ENCODE peak calls at places on chromosomes 3 and 15, in four cellular contexts. Z is K562, F is HepG2, E is GM23338. O is an unnamed sample. For H3K27me3, the result is how much of the 10 kb centered on the place peaks cover.

GRCh38 chr3:72887378-72887722 is 496 bp upstream of the GXYLT2 start:
- DNase-seq in Z (no peak), F (no peak), E (no peak), O (no peak)

GRCh38 chr3:113157408-113157980 is 53.9 kb upstream of the BOC start:
- DNase-seq in Z (no peak), F (no peak), E (no peak), O (no peak)

GRCh38 chr3:138329127-138329983 is at the start of gene NME9:
- DNase-seq in Z (peak), F (peak), E (peak), O (no peak)

GRCh38 chr3:190877925-190878324 is 15.4 kb upstream of the GMNC start:
- DNase-seq in Z (peak), F (no peak), E (peak), O (no peak)

GRCh38 chr3:12229144-12229871 is 59.6 kb upstream of the PPARG start:
- DNase-seq in Z (no peak), F (no peak), E (no peak), O (no peak)

GRCh38 chr3:13025778-13026518 is 47.3 kb downstream of the IQSEC1 start:
- DNase-seq in Z (no peak), F (no peak), E (no peak), O (no peak)

GRCh38 chr3:138442433-138442832 is 8.0 kb downstream of the ESYT3 start:
- DNase-seq in Z (peak), F (peak), E (no peak), O (no peak)

GRCh38 chr15:35479423-35479822 is 66.5 kb downstream of the DPH6 start:
- DNase-seq in Z (no peak), F (no peak), E (peak), O (no peak)

GRCh38 chr3:71905426-71905825 is 120.5 kb upstream of the PROK2 start:
- DNase-seq in Z (no peak), F (no peak), E (no peak), O (peak)

GRCh38 chr3:67655364-67656121 is 1.1 kb upstream of the SUCLG2 start:
- DNase-seq in Z (no peak), F (peak), E (no peak), O (peak)

GRCh38 chr3:51982838-51983577 is at the start of gene ACY1:
- DNase-seq in Z (peak), F (peak), E (peak), O (peak)

GRCh38 chr15:76346666-76347506 is 10.3 kb downstream of the ISL2 start:
- DNase-seq in Z (no peak), F (no peak), E (peak), O (no peak)

GRCh38 chr3:188080091-188080490 is 73.9 kb upstream of the LPP start:
- DNase-seq in Z (no peak), F (no peak), E (no peak), O (no peak)

GRCh38 chr3:27728195-27729087 is 6.3 kb upstream of the EOMES start:
- DNase-seq in Z (peak), F (peak), E (peak), O (no peak)

GRCh38 chr3:108931025-108931424 is 22.7 kb downstream of the GUCA1C start:
- DNase-seq in Z (no peak), F (no peak), E (no peak), O (no peak)

GRCh38 chr3:116102037-116102436 is 343.2 kb downstream of the LSAMP start:
- DNase-seq in Z (no peak), F (no peak), E (no peak), O (no peak)

GRCh38 chr15:100880139-100880896 is 687 bp downstream of the ALDH1A3 start:
- DNase-seq in Z (no peak), F (no peak), E (peak), O (no peak)

GRCh38 chr15:72365844-72366243 is 10.0 kb downstream of the HEXA start:
- DNase-seq in Z (no peak), F (no peak), E (no peak), O (peak)

GRCh38 chr3:57228734-57229505 is 1.4 kb downstream of the APPL1 start:
- DNase-seq in Z (no peak), F (no peak), E (no peak), O (no peak)

GRCh38 chr3:72338082-72338941 is 509.9 kb downstream of the SHQ1 start:
- DNase-seq in Z (no peak), F (no peak), E (no peak), O (no peak)

GRCh38 chr3:126512026-126512425 is 5.5 kb downstream of the UROC1 start:
- DNase-seq in Z (no peak), F (no peak), E (no peak), O (no peak)

GRCh38 chr3:8730641-8731040 is 3.0 kb upstream of the CAV3 start:
- DNase-seq in Z (no peak), F (no peak), E (no peak), O (no peak)

GRCh38 chr15:27066446-27066845 is 95.5 kb downstream of the GABRG3 start:
- DNase-seq in Z (no peak), F (no peak), E (no peak), O (no peak)

GRCh38 chr3:116005404-116005803 is 382.1 kb downstream of the GAP43 start:
- DNase-seq in Z (no peak), F (no peak), E (no peak), O (no peak)

GRCh38 chr3:142947799-142948575 is 15.5 kb downstream of the PAQR9 start:
- DNase-seq in Z (no peak), F (no peak), E (peak), O (no peak)

GRCh38 chr15:80779658-80780415 is 667 bp downstream of the CEMIP start:
- DNase-seq in Z (no peak), F (peak), E (peak), O (no peak)

GRCh38 chr3:72195895-72196294 is 410.9 kb upstream of the PROK2 start:
- DNase-seq in Z (no peak), F (no peak), E (no peak), O (no peak)

GRCh38 chr15:65888998-65889397 is 19.7 kb downstream of the RAB11A start:
- DNase-seq in Z (no peak), F (no peak), E (no peak), O (no peak)

GRCh38 chr15:80932989-80933388 is 56.6 kb downstream of the MESD start:
- DNase-seq in Z (no peak), F (no peak), E (no peak), O (no peak)

GRCh38 chr3:98242155-98242554 is 21.9 kb upstream of the OR5H6 start:
- DNase-seq in Z (no peak), F (no peak), E (peak), O (no peak)

GRCh38 chr15:65092046-65092770 is 15.7 kb downstream of the KBTBD13 start:
- DNase-seq in Z (no peak), F (no peak), E (no peak), O (no peak)

GRCh38 chr15:100934735-100935134 is 15.6 kb downstream of the LRRK1 start:
- DNase-seq in Z (no peak), F (no peak), E (peak), O (no peak)

GRCh38 chr15:98541519-98541918 is 106.8 kb upstream of the IGF1R start:
- DNase-seq in Z (no peak), F (no peak), E (no peak), O (no peak)

DNA sequence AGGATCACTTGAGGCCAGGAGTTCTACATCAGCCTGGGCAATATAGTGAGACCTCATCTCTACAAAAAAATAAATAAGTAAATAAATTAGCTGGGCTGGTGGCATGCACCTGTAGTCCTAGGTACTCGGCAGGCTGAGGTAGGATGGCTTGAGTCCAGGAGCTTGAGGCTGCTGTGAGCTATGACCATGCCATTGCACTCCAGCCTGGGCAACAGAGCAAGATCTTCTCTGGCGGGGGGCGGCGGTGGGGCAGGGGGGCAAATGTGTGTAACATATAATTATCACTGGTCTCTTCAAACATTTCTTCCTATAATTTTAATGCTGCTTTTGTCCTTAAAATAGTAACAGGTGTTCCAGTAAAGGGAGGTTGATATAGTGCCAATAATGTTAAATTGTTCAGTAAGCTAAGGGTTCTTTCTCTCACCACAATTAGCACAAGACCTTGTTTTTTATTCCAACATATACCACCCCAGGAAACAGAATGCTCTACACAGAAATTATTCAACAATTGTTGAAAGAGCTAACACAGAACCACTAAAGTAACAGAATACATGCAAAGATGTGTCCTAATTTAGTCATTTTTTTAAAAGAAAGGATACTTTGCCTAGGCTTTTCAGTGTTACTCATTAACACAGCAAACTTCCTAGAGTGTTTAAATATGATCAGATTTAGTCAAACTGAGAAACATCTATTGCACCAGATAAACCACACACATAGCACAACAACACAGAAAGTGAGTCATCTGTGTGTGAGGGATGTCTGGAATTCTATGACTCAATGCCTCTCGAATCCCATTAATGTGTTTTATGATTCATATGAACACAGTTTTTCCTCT is 29.1 kb downstream of the ANKRD28 start:
- DNase-seq in Z (no peak), F (peak), E (no peak), O (peak)
- TF ChIP-seq JUNB in Z (no peak), F (no peak), E (no peak), O (peak)

GRCh38 chr3:14845180-14845579 is 26.4 kb downstream of the FGD5 start:
- DNase-seq in Z (no peak), F (no peak), E (no peak), O (no peak)

GRCh38 chr3:14845826-14846225 is 27.1 kb downstream of the FGD5 start:
- DNase-seq in Z (no peak), F (no peak), E (no peak), O (no peak)

GRCh38 chr3:14844386-14845170 is 25.8 kb downstream of the FGD5 start:
- DNase-seq in Z (no peak), F (no peak), E (no peak), O (no peak)

GRCh38 chr3:14847613-14848541 is 29.1 kb downstream of the FGD5 start:
- DNase-seq in Z (peak), F (no peak), E (peak), O (no peak)

DNA sequence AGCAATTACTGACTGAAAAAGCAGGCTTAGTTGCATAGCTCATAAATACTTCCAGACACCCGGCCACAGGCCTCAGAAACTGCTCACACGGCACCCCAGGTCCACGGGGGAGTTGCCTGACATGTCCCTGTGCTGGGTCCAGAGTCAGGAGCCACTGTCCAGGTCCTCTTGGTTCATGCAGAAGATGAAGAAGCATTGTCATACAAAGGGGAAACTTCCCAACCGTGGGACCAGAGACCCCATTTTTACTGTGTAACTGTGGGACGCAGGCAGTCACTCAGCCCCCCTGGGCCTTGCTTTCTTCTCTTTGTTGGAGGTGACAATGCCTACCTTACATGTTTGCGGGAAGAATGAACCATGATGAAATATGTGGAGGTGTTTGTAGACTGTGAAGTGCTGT is 27.7 kb downstream of the FGD5 start:
- DNase-seq in Z (no peak), F (no peak), E (no peak), O (no peak)
- H3K27me3 ChIP-seq in Z (under half), F (under half), E (under half), O (under half)

DNA sequence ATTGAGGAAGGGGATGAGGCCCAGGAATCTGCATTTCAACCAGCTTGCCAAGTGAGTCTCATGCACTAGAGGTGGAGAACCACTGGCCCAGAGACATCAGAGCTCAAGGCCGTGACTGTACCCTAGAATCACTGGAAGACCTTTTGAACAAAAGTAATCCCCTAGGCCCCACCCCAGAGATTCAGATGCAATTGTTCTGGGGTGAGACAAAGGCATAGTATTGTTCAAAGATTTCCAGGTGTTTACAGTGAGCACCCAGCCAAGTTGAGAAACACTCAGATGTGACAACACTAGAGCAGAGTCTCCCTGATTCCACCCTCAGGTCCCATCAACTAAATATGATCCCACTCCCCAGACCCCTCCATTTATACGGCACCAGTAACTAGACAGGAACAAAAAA is 290.3 kb upstream of the TLE3 start:
- DNase-seq in Z (no peak), F (no peak), E (no peak), O (no peak)
- TF ChIP-seq JUNB in Z (no peak), F (no peak), E (no peak), O (no peak)

GRCh38 chr15:90024406-90024805 is 23.3 kb downstream of the ZNF710 start:
- DNase-seq in Z (no peak), F (no peak), E (no peak), O (no peak)

GRCh38 chr15:90028376-90028775 is 27.3 kb downstream of the ZNF710 start:
- DNase-seq in Z (no peak), F (no peak), E (no peak), O (no peak)

GRCh38 chr15:90022905-90023700 is 22.0 kb downstream of the ZNF710 start:
- DNase-seq in Z (no peak), F (no peak), E (no peak), O (no peak)

GRCh38 chr15:90022345-90022744 is 21.2 kb downstream of the ZNF710 start:
- DNase-seq in Z (no peak), F (no peak), E (no peak), O (no peak)

GRCh38 chr15:90025461-90026033 is 24.4 kb downstream of the ZNF710 start:
- DNase-seq in Z (no peak), F (no peak), E (no peak), O (no peak)
- H3K27me3 ChIP-seq in Z (under half), F (under half), E (under half), O (under half)

GRCh38 chr3:172138792-172139507 is 99.6 kb downstream of the FNDC3B start:
- DNase-seq in Z (peak), F (peak), E (no peak), O (peak)
- TF ChIP-seq JUNB in Z (no peak), F (peak), E (no peak), O (peak)

GRCh38 chr3:156291269-156292123 is 171.1 kb downstream of the KCNAB1 start:
- DNase-seq in Z (no peak), F (no peak), E (peak), O (no peak)
- H3K27me3 ChIP-seq in Z (under half), F (under half), E (half or more), O (under half)

GRCh38 chr3:100896994-100897393 is 96.2 kb downstream of the ABI3BP start:
- DNase-seq in Z (no peak), F (no peak), E (no peak), O (no peak)

GRCh38 chr3:100893590-100893989 is 99.6 kb downstream of the ABI3BP start:
- DNase-seq in Z (no peak), F (peak), E (peak), O (no peak)

GRCh38 chr3:100893108-100893507 is 100.1 kb downstream of the ABI3BP start:
- DNase-seq in Z (no peak), F (no peak), E (no peak), O (no peak)

GRCh38 chr3:100891827-100892226 is 101.4 kb downstream of the ABI3BP start:
- DNase-seq in Z (no peak), F (no peak), E (no peak), O (no peak)

GRCh38 chr3:100891033-100891432 is 102.2 kb downstream of the ABI3BP start:
- DNase-seq in Z (no peak), F (no peak), E (peak), O (no peak)
- TF ChIP-seq JUNB in Z (no peak), F (no peak), E (no peak), O (no peak)

DNA sequence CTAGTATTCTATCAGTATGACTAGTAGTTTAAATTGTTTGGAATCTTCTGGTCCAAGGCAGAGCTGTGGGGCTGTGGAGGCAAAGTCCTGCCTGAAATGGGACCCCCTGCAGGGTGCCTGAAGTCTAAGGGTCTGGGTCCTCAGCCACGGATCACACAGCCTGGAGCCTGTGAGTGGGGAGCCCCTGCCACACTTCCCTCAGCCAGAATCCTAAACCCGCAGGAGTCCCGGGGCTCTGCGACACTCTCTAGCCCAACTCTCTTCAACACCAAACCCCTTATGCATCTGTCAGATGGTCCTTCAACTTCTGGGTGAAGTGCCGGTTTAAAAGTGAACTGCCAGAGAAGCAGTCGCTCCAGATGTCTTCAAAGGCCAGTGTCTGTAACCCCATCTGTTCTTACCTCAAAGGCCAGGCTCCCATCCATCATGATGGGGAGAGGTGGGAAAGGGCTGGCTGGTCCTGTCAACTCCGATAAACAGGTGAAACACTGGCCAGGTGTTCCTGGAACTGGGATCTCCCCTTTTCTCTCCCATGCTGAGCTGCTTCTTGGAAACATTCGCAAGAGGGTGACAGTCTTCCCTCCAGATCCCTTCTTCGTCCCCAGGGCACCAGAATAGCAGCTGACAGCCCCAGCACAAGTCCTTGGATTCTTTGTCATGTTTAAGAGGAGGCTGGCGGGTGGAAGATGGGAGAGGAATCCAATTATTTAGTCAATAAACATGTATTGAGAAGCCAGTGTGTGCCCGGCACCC is 45.6 kb downstream of the CPN2 start:
- DNase-seq in Z (no peak), F (no peak), E (peak), O (no peak)
- H3K27me3 ChIP-seq in Z (under half), F (half or more), E (under half), O (under half)

GRCh38 chr3:134667956-134668355 is 17.1 kb upstream of the KY start:
- DNase-seq in Z (no peak), F (no peak), E (no peak), O (no peak)

GRCh38 chr3:134666052-134666451 is 15.2 kb upstream of the KY start:
- DNase-seq in Z (no peak), F (no peak), E (no peak), O (no peak)

GRCh38 chr3:134666466-134666865 is 15.6 kb upstream of the KY start:
- DNase-seq in Z (no peak), F (no peak), E (no peak), O (no peak)

GRCh38 chr3:134666885-134667284 is 16.1 kb upstream of the KY start:
- DNase-seq in Z (no peak), F (no peak), E (no peak), O (no peak)

GRCh38 chr3:134667461-134667860 is 16.6 kb upstream of the KY start:
- DNase-seq in Z (no peak), F (no peak), E (no peak), O (no peak)
- TF ChIP-seq JUNB in Z (no peak), F (no peak), E (no peak), O (no peak)

GRCh38 chr15:93059442-93059841 is 29.6 kb downstream of the RGMA start:
- DNase-seq in Z (no peak), F (no peak), E (no peak), O (no peak)
- H3K27me3 ChIP-seq in Z (half or more), F (half or more), E (under half), O (under half)